ENCODE peak calls at places on chromosomes 7 and 10, in five cellular contexts. O, U, M, I and D are unnamed samples.

GRCh38 chr7:105309235-105310156 is 79.2 kb downstream of the SRPK2 start:
- DNase-seq in O (no peak), U (no peak), M (no peak), I (no peak), D (no peak)

GRCh38 chr7:102211590-102212550 is 74.8 kb upstream of the SH2B2 start:
- DNase-seq in O (no peak), U (no peak), M (no peak), I (no peak), D (no peak)

GRCh38 chr7:14457567-14458453 is 444.7 kb downstream of the DGKB start:
- DNase-seq in O (peak), U (peak), M (peak), I (peak), D (no peak)

GRCh38 chr10:11707936-11708335 is 34.2 kb upstream of the ECHDC3 start:
- DNase-seq in O (no peak), U (no peak), M (no peak), I (no peak), D (no peak)

GRCh38 chr7:128347573-128348147 is 4.0 kb upstream of the RBM28 start:
- DNase-seq in O (peak), U (no peak), M (peak), I (no peak), D (no peak)

GRCh38 chr10:114024876-114025609 is 18.6 kb upstream of the ADRB1 start:
- DNase-seq in O (peak), U (no peak), M (no peak), I (no peak), D (no peak)

GRCh38 chr10:86423739-86424138 is 57.1 kb upstream of the GRID1 start:
- DNase-seq in O (no peak), U (no peak), M (peak), I (no peak), D (no peak)

GRCh38 chr7:156327916-156328315 is 312.7 kb upstream of the RNF32 start:
- DNase-seq in O (no peak), U (no peak), M (no peak), I (no peak), D (no peak)

GRCh38 chr10:24513155-24513554 is 210.5 kb downstream of the ARHGAP21 start:
- DNase-seq in O (peak), U (no peak), M (peak), I (no peak), D (no peak)

GRCh38 chr10:32332299-32332750 is 14.6 kb downstream of the EPC1 start:
- DNase-seq in O (no peak), U (no peak), M (no peak), I (peak), D (no peak)

GRCh38 chr7:41621953-41622831 is 80.7 kb downstream of the INHBA start:
- DNase-seq in O (no peak), U (no peak), M (no peak), I (no peak), D (no peak)

GRCh38 chr7:114130860-114131259 is 212.1 kb upstream of the PPP1R3A start:
- DNase-seq in O (no peak), U (no peak), M (no peak), I (no peak), D (no peak)

GRCh38 chr7:51647931-51648351 is 331.3 kb upstream of the COBL start:
- DNase-seq in O (no peak), U (no peak), M (no peak), I (no peak), D (no peak)

GRCh38 chr7:50246551-50246950 is 58.0 kb upstream of the IKZF1 start:
- DNase-seq in O (no peak), U (no peak), M (no peak), I (no peak), D (no peak)

GRCh38 chr10:118768041-118768933 is 13.5 kb upstream of the CACUL1 start:
- DNase-seq in O (peak), U (no peak), M (no peak), I (no peak), D (no peak)

GRCh38 chr7:109386959-109387358 is 817.3 kb downstream of the DNAJB9 start:
- DNase-seq in O (no peak), U (no peak), M (no peak), I (no peak), D (no peak)

GRCh38 chr10:119441151-119441821 is 101.2 kb downstream of the RGS10 start:
- DNase-seq in O (peak), U (peak), M (no peak), I (peak), D (no peak)

GRCh38 chr7:143296686-143297085 is 8.5 kb downstream of the CASP2 start:
- DNase-seq in O (no peak), U (no peak), M (no peak), I (peak), D (no peak)

GRCh38 chr7:150937848-150938561 is 40.1 kb downstream of the KCNH2 start:
- DNase-seq in O (peak), U (no peak), M (no peak), I (peak), D (no peak)

GRCh38 chr10:123043409-123043925 is 34.7 kb downstream of the ACADSB start:
- DNase-seq in O (peak), U (no peak), M (peak), I (peak), D (no peak)

GRCh38 chr10:12448340-12448728 is 99.0 kb downstream of the CAMK1D start:
- DNase-seq in O (no peak), U (no peak), M (no peak), I (no peak), D (no peak)

GRCh38 chr7:100765250-100765649 is 31.9 kb downstream of the ZAN start:
- DNase-seq in O (no peak), U (no peak), M (no peak), I (no peak), D (no peak)

GRCh38 chr10:46277840-46278239 is 9.0 kb upstream of the ANTXRL start:
- DNase-seq in O (no peak), U (no peak), M (no peak), I (no peak), D (no peak)

GRCh38 chr10:104479906-104480579 is 126.4 kb downstream of the CFAP58 start:
- DNase-seq in O (no peak), U (no peak), M (no peak), I (no peak), D (no peak)

GRCh38 chr7:150447966-150448788 is 2.3 kb upstream of the GIMAP8 start:
- DNase-seq in O (no peak), U (no peak), M (no peak), I (no peak), D (no peak)

GRCh38 chr10:48224979-48225560 is 49.4 kb downstream of the FRMPD2 start:
- DNase-seq in O (peak), U (no peak), M (no peak), I (no peak), D (no peak)

GRCh38 chr7:29479606-29480200 is 83.9 kb upstream of the PRR15 start:
- DNase-seq in O (no peak), U (no peak), M (no peak), I (no peak), D (no peak)

GRCh38 chr10:1331560-1331959 is 275.4 kb downstream of the WDR37 start:
- DNase-seq in O (no peak), U (no peak), M (no peak), I (no peak), D (no peak)

GRCh38 chr10:11270135-11270857 is 252.6 kb downstream of the CELF2 start:
- DNase-seq in O (peak), U (no peak), M (peak), I (no peak), D (no peak)

GRCh38 chr10:27742926-27743735 is 2.5 kb downstream of the MKX start:
- DNase-seq in O (peak), U (no peak), M (no peak), I (no peak), D (no peak)

GRCh38 chr10:99431190-99431549 is 746 bp upstream of the GOT1 start:
- DNase-seq in O (peak), U (no peak), M (no peak), I (peak), D (peak)

GRCh38 chr10:59611048-59611447 is 98.6 kb downstream of the SLC16A9 start:
- DNase-seq in O (no peak), U (no peak), M (no peak), I (no peak), D (no peak)